ENCODE peak calls at places on chromosomes 1 and 21, in four cellular contexts. A is neuronal stem cell, U is mesendoderm, O is HCT116. B is an unnamed sample. For H3K4me1, the result is how much of the 10 kb centered on the place peaks cover.

GRCh38 chr21:42983102-42983501 is 8.7 kb downstream of the PKNOX1 start:
- DNase-seq in U (peak), O (no peak), A (no peak), B (peak)

GRCh38 chr1:54249798-54250497 is 50.0 kb downstream of the MRPL37 start:
- DNase-seq in O (peak), U (peak), A (no peak), B (no peak)

GRCh38 chr1:150493175-150493574 is 6.0 kb downstream of the TARS2 start:
- DNase-seq in A (no peak), O (no peak), U (no peak), B (no peak)

GRCh38 chr1:110155878-110156522 is 5.7 kb downstream of the SLC6A17 start:
- DNase-seq in U (peak), O (no peak), A (peak), B (peak)

GRCh38 chr1:229067546-229067945 is 203.4 kb upstream of the RAB4A start:
- DNase-seq in O (no peak), A (no peak), U (no peak), B (no peak)

GRCh38 chr1:234502785-234503184 is 23.8 kb upstream of the TARBP1 start:
- DNase-seq in A (no peak), U (no peak), O (no peak), B (no peak)

GRCh38 chr1:27855085-27855484 is 17.3 kb upstream of the THEMIS2 start:
- DNase-seq in U (no peak), A (no peak), O (no peak), B (no peak)

GRCh38 chr1:10815863-10816195 is 19.4 kb upstream of the CASZ1 start:
- DNase-seq in A (no peak), O (no peak), U (no peak), B (no peak)

GRCh38 chr21:35927262-35927661 is 133.1 kb downstream of the SETD4 start:
- DNase-seq in O (no peak), U (no peak), A (no peak), B (no peak)

GRCh38 chr1:172837816-172838680 is 179.1 kb downstream of the FASLG start:
- DNase-seq in U (no peak), A (no peak), O (peak), B (no peak)

GRCh38 chr1:54543729-54544496 is 4.1 kb upstream of the ACOT11 start:
- DNase-seq in U (no peak), O (no peak), A (no peak), B (no peak)

GRCh38 chr1:167630568-167631385 is 745 bp downstream of the RCSD1 start:
- DNase-seq in U (no peak), O (no peak), A (no peak), B (peak)

GRCh38 chr1:46062651-46063319 is 69.6 kb downstream of the PIK3R3 start:
- DNase-seq in U (no peak), A (no peak), O (no peak), B (peak)

GRCh38 chr1:55951291-55951690 is 628.1 kb downstream of the PLPP3 start:
- DNase-seq in O (no peak), U (no peak), A (no peak), B (no peak)

GRCh38 chr1:236553370-236553769 is 29.6 kb downstream of the LGALS8 start:
- DNase-seq in U (no peak), O (no peak), A (no peak), B (no peak)

GRCh38 chr1:52032124-52032784 is 1.4 kb downstream of the KTI12 start:
- DNase-seq in A (no peak), O (no peak), U (no peak), B (no peak)

GRCh38 chr21:41715649-41716321 is 51.1 kb downstream of the RIPK4 start:
- DNase-seq in U (peak), O (no peak), A (no peak), B (no peak)

GRCh38 chr1:44820945-44821715 is 12.8 kb downstream of the BTBD19 start:
- DNase-seq in U (no peak), A (no peak), O (no peak), B (no peak)

GRCh38 chr21:34962586-34963222 is 86.4 kb downstream of the RUNX1 start:
- DNase-seq in U (no peak), O (no peak), A (no peak), B (no peak)

GRCh38 chr1:182084487-182085316 is 23.2 kb upstream of the ZNF648 start:
- DNase-seq in A (peak), O (peak), U (peak), B (peak)

GRCh38 chr1:231419738-231420298 is 2.3 kb downstream of the EGLN1 start:
- DNase-seq in U (no peak), O (no peak), A (no peak), B (no peak)

GRCh38 chr1:18469514-18469913 is 11.2 kb upstream of the KLHDC7A start:
- DNase-seq in A (no peak), O (no peak), U (no peak), B (no peak)

GRCh38 chr1:65431111-65431705 is 10.7 kb downstream of the LEPR start:
- DNase-seq in O (no peak), U (peak), A (no peak), B (no peak)

GRCh38 chr1:40034869-40035268 is 5.7 kb upstream of the CAP1 start:
- DNase-seq in A (no peak), U (no peak), O (no peak), B (peak)

GRCh38 chr1:99645199-99645598 is 714 bp upstream of the PALMD start:
- DNase-seq in U (no peak), O (no peak), A (no peak), B (no peak)

GRCh38 chr1:215243275-215244054 is 160.9 kb downstream of the KCNK2 start:
- DNase-seq in O (no peak), A (no peak), U (peak), B (no peak)

GRCh38 chr21:31557421-31557955 is 102.0 kb upstream of the SOD1 start:
- DNase-seq in O (no peak), A (peak), U (peak), B (no peak)

GRCh38 chr1:225995919-225996864 is 3.0 kb downstream of the SDE2 start:
- DNase-seq in O (no peak), U (no peak), A (no peak), B (no peak)

GRCh38 chr1:179599623-179600249 is 8.1 kb downstream of the TDRD5 start:
- DNase-seq in U (no peak), A (no peak), O (peak), B (no peak)

GRCh38 chr1:231990388-231990787 is 363.8 kb downstream of the DISC1 start:
- DNase-seq in A (no peak), O (no peak), U (peak), B (no peak)

GRCh38 chr1:232474821-232475220 is 155.1 kb downstream of the SIPA1L2 start:
- DNase-seq in U (no peak), A (no peak), O (no peak), B (no peak)

GRCh38 chr1:34763142-34763781 is 3.7 kb downstream of the GJB4 start:
- DNase-seq in U (peak), O (peak), A (no peak), B (no peak)

GRCh38 chr21:42672699-42673458 is 19.5 kb downstream of the PDE9A start:
- DNase-seq in U (peak), O (no peak), A (peak), B (no peak)

GRCh38 chr1:203186446-203187305 is at the start of gene CHI3L1:
- DNase-seq in A (no peak), U (peak), O (no peak), B (no peak)

GRCh38 chr1:77672374-77672773 is 10.1 kb downstream of the ZZZ3 start:
- DNase-seq in U (no peak), O (no peak), A (no peak), B (no peak)

GRCh38 chr1:214439352-214440119 is 111.9 kb downstream of the PTPN14 start:
- DNase-seq in U (peak), A (no peak), O (peak), B (no peak)

GRCh38 chr1:62778208-62778607 is 5.7 kb upstream of the ATG4C start:
- DNase-seq in A (no peak), U (peak), O (no peak), B (no peak)

GRCh38 chr21:44805859-44806258 is 4.2 kb upstream of the UBE2G2 start:
- DNase-seq in U (no peak), O (no peak), A (no peak), B (no peak)

GRCh38 chr1:110433803-110434202 is 17.1 kb upstream of the PROK1 start:
- DNase-seq in O (peak), A (peak), U (peak), B (no peak)

GRCh38 chr1:155989992-155990325 is 11.6 kb upstream of the ARHGEF2 start:
- DNase-seq in A (no peak), O (no peak), U (no peak), B (no peak)
- H3K9ac ChIP-seq in A (no peak), O (no peak), U (no peak), B (no peak)

GRCh38 chr1:200887772-200888348 is 6.8 kb upstream of the INAVA start:
- DNase-seq in A (no peak), U (no peak), O (no peak), B (peak)
- H3K4me1 ChIP-seq in A (under half), U (under half), O (under half), B (under half)

DNA sequence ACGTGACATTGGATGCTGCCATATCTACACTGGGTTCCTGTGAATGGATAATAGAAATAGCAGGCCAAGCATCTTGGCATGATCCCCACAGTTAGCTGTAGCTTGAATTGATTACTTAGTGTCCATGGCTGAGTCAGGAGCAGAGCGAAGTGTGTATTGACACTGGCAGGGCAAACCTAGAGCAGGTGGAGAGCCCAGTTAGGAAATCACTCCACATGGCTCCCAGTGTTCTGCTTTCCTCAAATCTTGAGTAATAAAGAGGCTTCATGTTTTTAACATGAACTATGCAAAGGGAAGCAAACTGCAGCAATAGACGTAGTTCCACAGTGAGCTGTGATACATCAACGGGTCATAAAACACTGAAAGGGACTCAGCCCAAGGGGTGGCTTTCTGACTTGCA is 28.8 kb downstream of the RHEX start:
- DNase-seq in A (no peak), O (no peak), U (no peak), B (no peak)
- H3K9ac ChIP-seq in A (no peak), O (no peak), U (no peak), B (no peak)

GRCh38 chr1:81703352-81703735 is 97.4 kb upstream of the ADGRL2 start:
- DNase-seq in O (no peak), U (no peak), A (no peak), B (no peak)
- H3K4me1 ChIP-seq in O (under half), U (under half), A (under half), B (under half)

GRCh38 chr1:242140871-242141270 is 142.0 kb upstream of the MAP1LC3C start:
- DNase-seq in U (no peak), O (no peak), A (no peak), B (no peak)

GRCh38 chr1:242147096-242147976 is 148.4 kb upstream of the MAP1LC3C start:
- DNase-seq in A (no peak), U (peak), O (no peak), B (peak)

DNA sequence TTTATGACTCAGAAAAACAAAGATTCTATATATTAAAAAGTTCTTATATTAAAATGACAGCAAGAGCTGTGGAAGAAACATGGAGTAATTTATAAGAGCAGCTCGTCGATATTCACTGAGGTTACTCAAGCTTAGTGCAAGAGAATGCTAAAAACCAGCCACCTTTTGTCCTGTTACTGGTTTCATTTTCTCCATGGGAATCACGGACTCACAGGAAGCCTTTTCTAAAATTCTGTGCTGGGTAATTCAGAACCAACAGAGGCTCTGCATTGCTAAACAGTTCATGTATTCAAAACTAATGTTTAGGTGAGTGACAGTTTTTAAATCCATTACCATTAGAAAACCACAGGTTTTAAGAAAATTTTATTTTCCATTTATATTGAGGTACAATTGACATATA is 147.7 kb upstream of the MAP1LC3C start:
- DNase-seq in A (no peak), U (no peak), O (no peak), B (no peak)
- H3K9ac ChIP-seq in A (no peak), U (no peak), O (no peak), B (peak)